ENCODE peak calls at places on chromosomes 3 and 15, in four cellular contexts. A is K562, P is GM12878, N is A549. L is an unnamed sample.

GRCh38 chr15:77905301-77905920 is 172.1 kb downstream of the TBC1D2B start:
- DNase-seq in N (no peak), P (no peak), A (no peak), L (no peak)

GRCh38 chr3:99720985-99721632 is 82.7 kb downstream of the COL8A1 start:
- DNase-seq in A (no peak), N (no peak), P (no peak), L (peak; percentile 29)

GRCh38 chr3:128782282-128783146 is 56.5 kb downstream of the RAB7A start:
- DNase-seq in A (no peak), N (no peak), P (no peak), L (no peak)

GRCh38 chr15:98916826-98917225 is 90.8 kb downstream of the PGPEP1L start:
- DNase-seq in N (no peak), A (no peak), P (no peak), L (no peak)

GRCh38 chr15:40051616-40052415 is 12.8 kb upstream of the SRP14 start:
- DNase-seq in A (peak; percentile 16), P (no peak), N (no peak), L (no peak)

GRCh38 chr3:25007974-25008658 is 419.9 kb upstream of the RARB start:
- DNase-seq in P (peak; percentile 15), N (no peak), A (no peak), L (no peak)

GRCh38 chr3:23442598-23443383 is 239.7 kb downstream of the UBE2E2 start:
- DNase-seq in P (no peak), A (no peak), N (no peak), L (peak; percentile 59)

GRCh38 chr3:65597225-65597951 is 441.3 kb downstream of the MAGI1 start:
- DNase-seq in A (no peak), N (no peak), P (no peak), L (peak; percentile 54)

GRCh38 chr3:147653309-147653923 is 244.3 kb downstream of the ZIC1 start:
- DNase-seq in P (no peak), N (no peak), A (no peak), L (no peak)

DNA sequence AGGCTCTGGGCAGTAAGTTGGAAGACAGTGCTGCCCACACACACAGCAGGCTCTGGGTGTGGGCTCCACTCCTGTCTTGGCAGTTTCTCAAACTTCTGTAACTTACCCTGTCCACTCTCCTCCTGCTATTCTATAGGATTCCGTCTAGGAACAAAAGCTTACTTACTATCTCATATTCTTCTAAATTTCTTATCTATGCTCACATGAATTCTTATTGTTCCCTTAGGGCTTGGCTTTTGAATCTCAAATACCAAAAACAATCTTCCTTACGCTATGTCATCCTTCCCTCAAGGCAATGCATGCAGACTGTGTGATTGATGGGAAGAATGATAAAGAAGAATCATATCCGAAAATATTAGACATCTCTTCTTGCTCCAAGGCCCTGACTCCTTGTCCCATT is 425.9 kb upstream of the ONECUT1 start:
- DNase-seq in A (no peak), P (no peak), N (no peak), L (no peak)
- TF ChIP-seq ELK1 in A (no peak), P (no peak), N (no peak), L (no peak)

GRCh38 chr15:66878761-66879160 is 176.7 kb downstream of the SMAD6 start:
- DNase-seq in P (no peak), A (no peak), N (no peak), L (no peak)
- TF ChIP-seq ELK1 in P (no peak), A (no peak), N (no peak), L (no peak)

GRCh38 chr3:96991812-96992211 is 177.4 kb downstream of the EPHA6 start:
- DNase-seq in P (no peak), A (no peak), N (no peak), L (no peak)

GRCh38 chr3:96994995-96995394 is 180.6 kb downstream of the EPHA6 start:
- DNase-seq in A (no peak), N (no peak), P (no peak), L (no peak)

GRCh38 chr3:97001611-97002010 is 187.2 kb downstream of the EPHA6 start:
- DNase-seq in A (no peak), P (no peak), N (no peak), L (no peak)

DNA sequence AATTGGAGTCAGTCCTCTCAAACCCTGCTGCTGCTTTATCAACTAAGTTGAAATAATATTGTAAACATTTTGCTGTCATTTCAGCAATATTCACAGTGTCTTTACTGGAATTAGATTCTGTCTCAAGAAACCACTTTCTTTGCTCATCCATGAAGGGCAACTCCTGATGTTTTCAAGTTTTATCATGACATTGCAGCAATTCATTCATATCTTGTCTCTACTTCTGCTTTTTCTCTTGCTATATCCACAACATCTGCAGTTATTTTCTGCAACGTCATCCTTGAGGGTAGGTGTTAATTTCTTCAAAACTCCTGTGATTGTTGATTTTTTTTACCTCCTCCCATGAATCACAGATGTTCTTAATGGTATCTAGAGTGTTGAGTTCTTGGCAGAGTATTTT is 181.6 kb downstream of the EPHA6 start:
- DNase-seq in P (no peak), N (no peak), A (no peak), L (no peak)
- TF ChIP-seq ELK1 in P (no peak), N (no peak), A (no peak), L (no peak)

GRCh38 chr3:114213669-114214541 is 23.5 kb downstream of the ZNF80 start:
- DNase-seq in P (peak; percentile 84), A (peak; percentile 1), N (peak; percentile 4), L (peak; percentile 78)
- TF ChIP-seq ELK1 in P (no peak), A (no peak), N (no peak), L (no peak)

GRCh38 chr3:150765949-150766720 is 3.2 kb upstream of the SIAH2 start:
- DNase-seq in P (peak; percentile 85), A (peak; percentile 55), N (no peak), L (peak; percentile 78)
- TF ChIP-seq ELK1 in P (no peak), A (no peak), N (no peak), L (no peak)

GRCh38 chr15:31435256-31435781 is 108.7 kb downstream of the KLF13 start:
- DNase-seq in P (peak; percentile 87), A (peak; percentile 83), N (peak; percentile 83), L (peak; percentile 72)
- TF ChIP-seq ELK1 in P (no peak), A (no peak), N (no peak), L (no peak)

DNA sequence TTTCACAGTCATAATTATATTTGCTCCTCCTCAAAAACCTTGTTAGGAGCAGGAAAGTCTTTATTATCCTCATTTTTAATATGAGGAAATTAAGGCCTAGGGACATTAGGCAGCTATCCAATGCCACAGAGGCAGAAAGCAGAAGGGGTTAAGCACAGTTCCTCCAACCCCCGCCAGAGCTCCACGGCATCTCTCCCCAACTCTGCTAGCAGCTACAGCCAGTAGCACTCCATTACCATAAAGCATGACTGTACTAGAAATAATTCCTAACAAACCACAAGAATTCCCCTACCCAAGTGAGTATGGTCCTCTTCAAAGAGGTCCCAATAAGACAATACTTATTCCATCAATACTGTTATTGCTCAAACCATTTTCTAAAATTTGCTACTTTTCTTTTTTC is 9.8 kb downstream of the HEG1 start:
- DNase-seq in A (no peak), P (no peak), N (no peak), L (peak; percentile 87)
- TF ChIP-seq ELK1 in A (no peak), P (no peak), N (no peak), L (no peak)

L was measured in IMR-90.